ENCODE peak calls at places on chromosomes 3 and 15, in nine cellular contexts. C is Right ventricle myocardium superior; V is esophagus muscularis mucosa; K is CD4-positive, alpha-beta T cell; I is cardiac fibroblast; J is HT-29; R is posterior vena cava; N is substantia nigra; E is fibroblast of gingiva. P is an unnamed sample.

GRCh38 chr3:8557298-8557697 is 55.7 kb downstream of the LMCD1 start:
- DNase-seq in R (no peak), V (no peak), E (peak; percentile 30), I (peak; percentile 48), C (peak; percentile 56), N (no peak), K (no peak), J (no peak), P (no peak)

GRCh38 chr15:31275331-31276262 is 51.0 kb upstream of the KLF13 start:
- DNase-seq in E (no peak), C (no peak), V (peak; percentile 75), J (no peak), R (peak; percentile 64), N (no peak), K (no peak), I (no peak), P (peak; percentile 80)

GRCh38 chr15:48149858-48150257 is 28.2 kb downstream of the MYEF2 start:
- DNase-seq in E (no peak), I (peak; percentile 93), R (no peak), N (no peak), K (no peak), J (no peak), V (no peak), C (no peak), P (no peak)

GRCh38 chr3:141093971-141094401 is 42.8 kb downstream of the SPSB4 start:
- DNase-seq in J (no peak), N (no peak), R (peak; percentile 82), K (no peak), I (no peak), E (no peak), V (no peak), C (peak; percentile 87), P (no peak)

GRCh38 chr15:64070965-64071851 is 22.4 kb downstream of the CIAO2A start:
- DNase-seq in E (peak; percentile 89), K (no peak), I (peak; percentile 89), R (no peak), C (no peak), J (peak; percentile 52), V (no peak), N (peak; percentile 30), P (no peak)

GRCh38 chr15:48415036-48415886 is 84.0 kb downstream of the DUT start:
- DNase-seq in R (no peak), C (no peak), N (no peak), K (no peak), I (peak; percentile 70), E (peak; percentile 40), V (no peak), J (peak; percentile 65), P (no peak)

GRCh38 chr15:59688383-59688887 is 685 bp downstream of the BNIP2 start:
- DNase-seq in R (no peak), J (peak; percentile 85), E (peak; percentile 80), I (peak; percentile 84), N (no peak), V (no peak), K (no peak), C (no peak), P (no peak)

GRCh38 chr15:38229700-38230099 is 22.9 kb upstream of the SPRED1 start:
- DNase-seq in J (no peak), K (no peak), R (no peak), E (no peak), I (peak; percentile 52), V (no peak), N (no peak), C (no peak), P (no peak)

GRCh38 chr3:37474936-37475335 is 300.6 kb upstream of the LRRFIP2 start:
- DNase-seq in C (no peak), V (no peak), E (no peak), I (peak; percentile 10), N (no peak), J (no peak), R (no peak), K (no peak), P (no peak)

GRCh38 chr3:52679139-52679538 is 6.6 kb downstream of the PBRM1 start:
- DNase-seq in K (no peak), C (no peak), E (peak; percentile 74), J (no peak), R (no peak), I (no peak), N (no peak), V (no peak), P (no peak)

GRCh38 chr15:88621789-88622604 is 857 bp downstream of the AEN start:
- DNase-seq in J (peak; percentile 60), N (no peak), V (no peak), C (no peak), R (peak; percentile 76), I (peak; percentile 64), E (peak; percentile 44), K (peak; percentile 32), P (no peak)

GRCh38 chr15:101642361-101642760 is 9.8 kb downstream of the TM2D3 start:
- DNase-seq in K (no peak), V (no peak), J (no peak), N (peak; percentile 19), R (no peak), I (peak; percentile 40), C (no peak), E (no peak), P (no peak)

GRCh38 chr3:128486692-128487537 is 6.1 kb downstream of the GATA2 start:
- DNase-seq in E (peak; percentile 26), I (peak; percentile 60), V (no peak), K (no peak), N (no peak), J (peak; percentile 44), C (peak; percentile 51), R (peak; percentile 81), P (no peak)

GRCh38 chr15:89016549-89017041 is 71.7 kb upstream of the ABHD2 start:
- DNase-seq in N (no peak), K (no peak), V (no peak), R (no peak), J (no peak), C (no peak), I (peak; percentile 37), E (peak; percentile 58), P (no peak)

GRCh38 chr15:51600114-51600513 is 22.5 kb downstream of the DMXL2 start:
- DNase-seq in E (no peak), J (peak; percentile 30), C (no peak), V (no peak), R (no peak), K (no peak), I (peak; percentile 41), N (no peak), P (no peak)

GRCh38 chr3:13106308-13106970 is 33.2 kb upstream of the IQSEC1 start:
- DNase-seq in C (no peak), K (no peak), E (no peak), V (no peak), N (no peak), I (no peak), J (peak; percentile 59), R (no peak), P (no peak)

GRCh38 chr3:159252274-159252673 is 450.4 kb downstream of the MFSD1 start:
- DNase-seq in J (no peak), E (peak; percentile 23), I (peak; percentile 86), R (no peak), C (no peak), K (no peak), V (no peak), N (no peak), P (no peak)

GRCh38 chr3:160127308-160127707 is 97.9 kb upstream of the C3orf80 start:
- DNase-seq in K (no peak), R (no peak), E (no peak), C (no peak), V (no peak), N (no peak), I (no peak), J (no peak), P (no peak)

GRCh38 chr15:63556246-63556645 is 40.9 kb upstream of the FBXL22 start:
- DNase-seq in N (no peak), K (no peak), C (no peak), V (no peak), E (no peak), I (no peak), J (no peak), R (no peak), P (no peak)

GRCh38 chr15:26628879-26629529 is 143.9 kb downstream of the GABRB3 start:
- DNase-seq in C (peak; percentile 73), J (no peak), R (peak; percentile 88), N (no peak), K (no peak), I (no peak), V (no peak), E (peak; percentile 6), P (peak; percentile 96)

GRCh38 chr3:195895078-195895899 is 13.1 kb downstream of the TNK2 start:
- DNase-seq in R (no peak), N (peak; percentile 66), K (peak; percentile 51), J (no peak), I (peak; percentile 58), V (no peak), C (peak; percentile 73), E (no peak), P (no peak)

GRCh38 chr15:87131067-87131466 is 1051.4 kb downstream of the AGBL1 start:
- DNase-seq in E (no peak), I (no peak), K (no peak), N (no peak), C (no peak), J (no peak), V (no peak), R (no peak), P (no peak)

GRCh38 chr3:55376753-55377347 is 110.3 kb downstream of the WNT5A start:
- DNase-seq in R (no peak), I (no peak), E (no peak), V (no peak), K (no peak), C (no peak), J (no peak), N (no peak), P (no peak)

GRCh38 chr15:65653781-65654521 is 32.2 kb downstream of the SLC24A1 start:
- DNase-seq in E (peak; percentile 45), N (no peak), C (no peak), R (no peak), J (no peak), V (peak; percentile 85), K (no peak), I (peak; percentile 65), P (no peak)

GRCh38 chr3:89246326-89246725 is 138.9 kb downstream of the EPHA3 start:
- DNase-seq in J (no peak), K (no peak), E (no peak), C (no peak), R (no peak), V (no peak), N (no peak), I (no peak), P (no peak)

GRCh38 chr3:79767953-79768282 is at the start of gene ROBO1:
- DNase-seq in E (no peak), K (no peak), C (no peak), J (no peak), R (no peak), I (no peak), N (no peak), V (no peak), P (no peak)

GRCh38 chr3:179016979-179017670 is 54.5 kb downstream of the ZMAT3 start:
- DNase-seq in J (no peak), C (no peak), K (no peak), I (no peak), V (no peak), N (no peak), R (no peak), E (no peak), P (no peak)

GRCh38 chr15:88073386-88073681 is 183.2 kb downstream of the NTRK3 start:
- DNase-seq in J (no peak), I (no peak), N (no peak), C (no peak), R (no peak), K (no peak), E (no peak), V (no peak), P (no peak)

GRCh38 chr15:80386151-80386550 is 18.0 kb upstream of the ARNT2 start:
- DNase-seq in K (no peak), R (no peak), I (no peak), C (no peak), V (peak; percentile 64), N (no peak), J (no peak), E (no peak), P (no peak)

GRCh38 chr15:39426552-39427532 is 154.0 kb upstream of the THBS1 start:
- DNase-seq in E (peak; percentile 34), N (peak; percentile 2), K (peak; percentile 34), C (peak; percentile 75), I (peak; percentile 73), R (peak; percentile 92), J (no peak), V (peak; percentile 94), P (no peak)

GRCh38 chr15:38134252-38134651 is 118.4 kb upstream of the SPRED1 start:
- DNase-seq in N (no peak), E (no peak), C (peak; percentile 45), J (no peak), I (no peak), R (no peak), V (no peak), K (no peak), P (no peak)